ENCODE peak calls at places on chromosomes 11 and 22, in eight cellular contexts. One of them, this sample, is unnamed.

GRCh38 chr22:24133187-24133965 is 47.9 kb upstream of the SUSD2 start:
- DNase-seq in transverse colon: no peak
- DNase-seq in stomach: no peak
- DNase-seq in GM12878: no peak
- DNase-seq in upper lobe of left lung: no peak
- DNase-seq in H1: no peak
- DNase-seq in suprapubic skin: no peak
- DNase-seq in SK-N-SH: no peak
- DNase-seq in this sample: peak; percentile 75

GRCh38 chr22:24938741-24939341 is 7.7 kb downstream of the LHFPL7 start:
- DNase-seq in stomach: no peak
- DNase-seq in transverse colon: no peak
- DNase-seq in SK-N-SH: peak; percentile 76
- DNase-seq in GM12878: no peak
- DNase-seq in H1: peak; percentile 58
- DNase-seq in upper lobe of left lung: no peak
- DNase-seq in suprapubic skin: no peak
- DNase-seq in this sample: no peak

GRCh38 chr11:108122166-108122628 is 830 bp downstream of the ACAT1 start:
- DNase-seq in GM12878: no peak
- DNase-seq in upper lobe of left lung: no peak
- DNase-seq in suprapubic skin: no peak
- DNase-seq in H1: no peak
- DNase-seq in SK-N-SH: peak; percentile 10
- DNase-seq in transverse colon: peak; percentile 51
- DNase-seq in stomach: no peak
- DNase-seq in this sample: no peak

GRCh38 chr22:30246962-30247376 is 410 bp upstream of the LIF start:
- DNase-seq in GM12878: no peak
- DNase-seq in suprapubic skin: no peak
- DNase-seq in stomach: no peak
- DNase-seq in upper lobe of left lung: no peak
- DNase-seq in transverse colon: peak; percentile 85
- DNase-seq in SK-N-SH: peak; percentile 53
- DNase-seq in H1: no peak
- DNase-seq in this sample: no peak

GRCh38 chr11:126359431-126360048 is 4.1 kb downstream of the ST3GAL4 start:
- DNase-seq in transverse colon: peak; percentile 57
- DNase-seq in stomach: no peak
- DNase-seq in H1: no peak
- DNase-seq in suprapubic skin: peak; percentile 89
- DNase-seq in GM12878: no peak
- DNase-seq in SK-N-SH: peak; percentile 86
- DNase-seq in upper lobe of left lung: no peak
- DNase-seq in this sample: peak; percentile 92

GRCh38 chr11:50412832-50413231 is 380.2 kb downstream of the OR4C45 start:
- DNase-seq in suprapubic skin: no peak
- DNase-seq in SK-N-SH: no peak
- DNase-seq in transverse colon: no peak
- DNase-seq in H1: peak; percentile 11
- DNase-seq in stomach: no peak
- DNase-seq in GM12878: no peak
- DNase-seq in upper lobe of left lung: no peak
- DNase-seq in this sample: no peak

GRCh38 chr11:75268626-75269366 is 28.2 kb downstream of the TPBGL start:
- DNase-seq in upper lobe of left lung: no peak
- DNase-seq in transverse colon: peak; percentile 4
- DNase-seq in suprapubic skin: peak; percentile 52
- DNase-seq in SK-N-SH: no peak
- DNase-seq in stomach: no peak
- DNase-seq in H1: no peak
- DNase-seq in GM12878: no peak
- DNase-seq in this sample: peak; percentile 48

GRCh38 chr11:130625907-130626306 is 177.5 kb downstream of the ADAMTS15 start:
- DNase-seq in GM12878: no peak
- DNase-seq in transverse colon: no peak
- DNase-seq in stomach: no peak
- DNase-seq in suprapubic skin: no peak
- DNase-seq in SK-N-SH: no peak
- DNase-seq in upper lobe of left lung: no peak
- DNase-seq in H1: no peak
- DNase-seq in this sample: no peak

GRCh38 chr11:7672960-7673723 is at the start of gene CYB5R2:
- DNase-seq in suprapubic skin: peak; percentile 83
- DNase-seq in stomach: peak; percentile 80
- DNase-seq in H1: peak; percentile 79
- DNase-seq in SK-N-SH: peak; percentile 39
- DNase-seq in transverse colon: peak; percentile 81
- DNase-seq in GM12878: no peak
- DNase-seq in upper lobe of left lung: peak; percentile 94
- DNase-seq in this sample: peak; percentile 83

GRCh38 chr11:44595964-44596381 is 30.5 kb downstream of the CD82 start:
- DNase-seq in H1: no peak
- DNase-seq in stomach: peak; percentile 71
- DNase-seq in GM12878: no peak
- DNase-seq in transverse colon: no peak
- DNase-seq in suprapubic skin: no peak
- DNase-seq in SK-N-SH: no peak
- DNase-seq in upper lobe of left lung: no peak
- DNase-seq in this sample: peak; percentile 78

GRCh38 chr11:65615950-65616574 is 486 bp downstream of the PCNX3 start:
- DNase-seq in upper lobe of left lung: peak; percentile 94
- DNase-seq in H1: no peak
- DNase-seq in SK-N-SH: peak; percentile 89
- DNase-seq in stomach: peak; percentile 37
- DNase-seq in suprapubic skin: no peak
- DNase-seq in GM12878: no peak
- DNase-seq in transverse colon: no peak
- DNase-seq in this sample: no peak

GRCh38 chr11:62592989-62593421 is 1.7 kb upstream of the TUT1 start:
- DNase-seq in SK-N-SH: no peak
- DNase-seq in GM12878: no peak
- DNase-seq in upper lobe of left lung: no peak
- DNase-seq in stomach: no peak
- DNase-seq in transverse colon: no peak
- DNase-seq in H1: no peak
- DNase-seq in suprapubic skin: no peak
- DNase-seq in this sample: no peak

GRCh38 chr11:81359476-81359875 is 1374.2 kb downstream of the FAM181B start:
- DNase-seq in upper lobe of left lung: no peak
- DNase-seq in SK-N-SH: no peak
- DNase-seq in stomach: no peak
- DNase-seq in H1: no peak
- DNase-seq in GM12878: no peak
- DNase-seq in transverse colon: no peak
- DNase-seq in suprapubic skin: no peak
- DNase-seq in this sample: no peak

GRCh38 chr11:14713518-14714244 is 70.1 kb downstream of the PDE3B start:
- DNase-seq in upper lobe of left lung: no peak
- DNase-seq in GM12878: no peak
- DNase-seq in stomach: no peak
- DNase-seq in H1: no peak
- DNase-seq in SK-N-SH: no peak
- DNase-seq in suprapubic skin: no peak
- DNase-seq in transverse colon: no peak
- DNase-seq in this sample: no peak

GRCh38 chr22:43198936-43199335 is 12.0 kb upstream of the TTLL12 start:
- DNase-seq in SK-N-SH: no peak
- DNase-seq in upper lobe of left lung: no peak
- DNase-seq in stomach: no peak
- DNase-seq in GM12878: no peak
- DNase-seq in suprapubic skin: no peak
- DNase-seq in H1: no peak
- DNase-seq in transverse colon: no peak
- DNase-seq in this sample: no peak

GRCh38 chr11:108703916-108704315 is 39.0 kb downstream of the DDX10 start:
- DNase-seq in upper lobe of left lung: no peak
- DNase-seq in H1: no peak
- DNase-seq in transverse colon: no peak
- DNase-seq in SK-N-SH: no peak
- DNase-seq in stomach: no peak
- DNase-seq in suprapubic skin: no peak
- DNase-seq in GM12878: no peak
- DNase-seq in this sample: no peak

DNA sequence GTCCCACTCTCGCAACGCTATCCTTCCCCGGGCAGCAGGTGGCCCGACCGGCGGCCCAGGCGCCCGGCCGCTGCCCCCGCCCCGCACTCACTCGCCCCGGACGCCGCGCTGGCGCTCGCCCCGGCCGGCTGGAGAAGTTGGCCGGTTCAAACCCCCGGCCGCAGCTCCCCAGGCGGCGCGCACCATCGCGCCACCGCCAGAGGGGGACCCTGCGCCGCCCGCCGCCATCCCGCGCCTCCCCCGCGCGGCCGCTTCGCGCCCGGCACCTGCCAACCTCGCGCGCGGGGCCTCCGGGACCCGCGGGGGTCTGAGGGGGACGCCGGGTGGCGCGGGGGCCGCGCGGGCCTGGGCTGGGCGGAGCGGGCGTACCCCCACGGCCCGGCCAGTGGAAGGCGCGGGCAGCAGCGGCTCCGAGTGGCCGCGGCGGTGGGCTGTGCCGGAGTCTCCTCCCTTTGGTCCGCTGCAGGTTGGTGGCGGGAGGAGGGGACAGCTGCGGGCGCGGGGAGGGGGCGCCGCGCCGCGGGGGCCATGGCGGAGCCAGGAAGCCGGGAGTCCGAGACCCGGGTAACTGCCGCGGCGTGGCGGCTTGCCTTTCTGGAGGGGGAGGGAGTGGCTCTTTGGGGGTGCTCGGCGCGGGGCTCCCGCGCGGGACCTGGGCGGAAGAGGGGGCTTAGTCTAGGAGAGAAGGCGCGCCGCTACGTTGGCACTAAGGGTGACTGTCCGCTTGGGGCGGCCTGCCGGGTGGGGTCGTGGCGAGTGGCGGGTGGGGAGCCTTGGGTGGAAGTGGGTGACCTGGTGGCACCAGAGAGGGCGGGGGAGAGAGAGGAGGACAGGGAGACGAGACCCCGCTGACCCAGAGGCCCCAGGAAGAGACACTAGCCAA is at the start of the genes MPST and TST:
- DNase-seq in GM12878: no peak
- DNase-seq in suprapubic skin: peak; percentile 80
- DNase-seq in upper lobe of left lung: peak; percentile 95
- DNase-seq in transverse colon: peak; percentile 84
- DNase-seq in stomach: peak; percentile 81
- DNase-seq in SK-N-SH: peak; percentile 97
- DNase-seq in H1: peak; percentile 79
- DNase-seq in this sample: peak; percentile 89
- TF ChIP-seq POLR2AphosphoS5 in GM12878: peak; percentile 54
- TF ChIP-seq POLR2AphosphoS5 in suprapubic skin: no peak
- TF ChIP-seq POLR2AphosphoS5 in upper lobe of left lung: no peak
- TF ChIP-seq POLR2AphosphoS5 in transverse colon: peak; percentile 41
- TF ChIP-seq POLR2AphosphoS5 in stomach: no peak
- TF ChIP-seq POLR2AphosphoS5 in SK-N-SH: peak; percentile 31
- TF ChIP-seq POLR2AphosphoS5 in H1: peak; percentile 66
- TF ChIP-seq POLR2AphosphoS5 in this sample: peak; percentile 69

GRCh38 chr11:128501576-128502549 is 85.5 kb downstream of the ETS1 start:
- DNase-seq in stomach: no peak
- DNase-seq in suprapubic skin: no peak
- DNase-seq in GM12878: no peak
- DNase-seq in upper lobe of left lung: no peak
- DNase-seq in H1: no peak
- DNase-seq in SK-N-SH: no peak
- DNase-seq in transverse colon: no peak
- DNase-seq in this sample: no peak
- TF ChIP-seq EP300 in stomach: no peak
- TF ChIP-seq EP300 in suprapubic skin: no peak
- TF ChIP-seq EP300 in GM12878: no peak
- TF ChIP-seq EP300 in upper lobe of left lung: no peak
- TF ChIP-seq EP300 in H1: no peak
- TF ChIP-seq EP300 in SK-N-SH: no peak
- TF ChIP-seq EP300 in transverse colon: no peak
- TF ChIP-seq EP300 in this sample: no peak

GRCh38 chr22:27795053-27795452 is 6.5 kb downstream of the MN1 start:
- DNase-seq in transverse colon: no peak
- DNase-seq in GM12878: no peak
- DNase-seq in suprapubic skin: no peak
- DNase-seq in H1: no peak
- DNase-seq in upper lobe of left lung: no peak
- DNase-seq in SK-N-SH: no peak
- DNase-seq in stomach: no peak
- DNase-seq in this sample: no peak
- H3K4me3 ChIP-seq in transverse colon: no peak overlapping the region
- H3K4me3 ChIP-seq in GM12878: no peak overlapping the region
- H3K4me3 ChIP-seq in suprapubic skin: no peak overlapping the region
- H3K4me3 ChIP-seq in H1: peak overlapping the region; percentile 69
- H3K4me3 ChIP-seq in upper lobe of left lung: no peak overlapping the region
- H3K4me3 ChIP-seq in SK-N-SH: no peak overlapping the region
- H3K4me3 ChIP-seq in stomach: peak overlapping the region; percentile 79
- H3K4me3 ChIP-seq in this sample: peak overlapping the region; percentile 61

DNA sequence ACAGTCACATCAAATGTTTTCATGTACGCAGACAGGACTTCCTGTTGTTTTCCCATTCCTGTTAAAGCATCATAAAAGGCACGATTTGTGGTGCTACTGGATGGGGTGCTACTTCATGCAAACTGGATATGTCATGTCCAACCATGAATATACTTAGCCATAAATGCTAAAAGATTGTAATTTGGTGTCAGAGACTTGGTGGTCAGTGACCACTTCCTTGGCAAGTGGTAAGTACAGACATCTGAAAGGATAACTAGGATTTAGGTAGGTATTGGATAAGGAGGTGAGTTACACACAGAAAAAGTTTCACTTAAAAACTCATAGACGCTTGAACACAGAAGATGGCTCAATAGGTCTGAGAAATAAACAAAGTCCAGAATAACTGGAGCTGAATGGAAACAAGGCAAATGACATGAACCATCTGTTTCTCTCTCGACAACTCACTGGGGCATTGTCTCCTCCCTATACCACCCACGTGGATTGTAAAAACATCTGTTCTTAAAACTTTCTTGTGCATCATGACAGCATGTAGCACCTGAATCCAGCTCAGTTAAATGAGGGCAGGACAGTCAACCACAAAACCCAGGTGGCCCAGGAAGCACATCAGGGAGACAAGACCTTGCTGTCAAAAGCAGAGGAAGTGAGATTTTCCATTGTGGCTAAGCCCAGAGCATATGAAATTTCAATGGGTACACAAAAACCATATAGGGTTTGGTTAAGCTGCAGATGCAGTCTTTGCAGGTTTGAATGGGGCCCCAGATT is 22.1 kb upstream of the IGLL5 start:
- DNase-seq in SK-N-SH: no peak
- DNase-seq in H1: no peak
- DNase-seq in GM12878: no peak
- DNase-seq in upper lobe of left lung: no peak
- DNase-seq in transverse colon: peak; percentile 58
- DNase-seq in suprapubic skin: no peak
- DNase-seq in stomach: no peak
- DNase-seq in this sample: no peak
- TF ChIP-seq POLR2AphosphoS5 in SK-N-SH: no peak
- TF ChIP-seq POLR2AphosphoS5 in H1: no peak
- TF ChIP-seq POLR2AphosphoS5 in GM12878: no peak
- TF ChIP-seq POLR2AphosphoS5 in upper lobe of left lung: no peak
- TF ChIP-seq POLR2AphosphoS5 in transverse colon: peak; percentile 32
- TF ChIP-seq POLR2AphosphoS5 in suprapubic skin: no peak
- TF ChIP-seq POLR2AphosphoS5 in stomach: no peak
- TF ChIP-seq POLR2AphosphoS5 in this sample: no peak

GRCh38 chr11:120336641-120337132 is 474 bp downstream of the ARHGEF12 start:
- DNase-seq in stomach: no peak
- DNase-seq in SK-N-SH: no peak
- DNase-seq in H1: peak; percentile 81
- DNase-seq in transverse colon: peak; percentile 62
- DNase-seq in suprapubic skin: peak; percentile 84
- DNase-seq in GM12878: no peak
- DNase-seq in upper lobe of left lung: peak; percentile 92
- DNase-seq in this sample: peak; percentile 77
- TF ChIP-seq EP300 in stomach: no peak
- TF ChIP-seq EP300 in SK-N-SH: no peak
- TF ChIP-seq EP300 in H1: no peak
- TF ChIP-seq EP300 in transverse colon: no peak
- TF ChIP-seq EP300 in suprapubic skin: no peak
- TF ChIP-seq EP300 in GM12878: no peak
- TF ChIP-seq EP300 in upper lobe of left lung: no peak
- TF ChIP-seq EP300 in this sample: no peak